ENCODE peak calls at places on chromosomes 12 and 14, in four cellular contexts. V is keratinocyte, U is K562, Z is endothelial cell of umbilical vein. L is an unnamed sample. For H3K9me1, the result is how much of the 10 kb centered on the place peaks cover.

GRCh38 chr12:24960222-24960855 is 11.4 kb upstream of the BCAT1 start:
- DNase-seq in V (no peak), U (peak), Z (peak), L (peak)

GRCh38 chr12:101877816-101878811 is 734 bp downstream of the DRAM1 start:
- DNase-seq in V (no peak), U (peak), Z (peak), L (no peak)

GRCh38 chr12:124524231-124524925 is 43.0 kb downstream of the NCOR2 start:
- DNase-seq in V (no peak), U (no peak), Z (peak), L (peak)

GRCh38 chr12:104929368-104929767 is 28.7 kb downstream of the SLC41A2 start:
- DNase-seq in V (no peak), U (no peak), Z (no peak), L (no peak)

GRCh38 chr14:83395321-83395720 is 1861.7 kb upstream of the SEL1L start:
- DNase-seq in V (no peak), U (no peak), Z (no peak), L (peak)

GRCh38 chr12:49792976-49793580 is 35.1 kb downstream of the NCKAP5L start:
- DNase-seq in V (no peak), U (peak), Z (no peak), L (no peak)

GRCh38 chr12:31470462-31470861 is 120.5 kb downstream of the DENND5B start:
- DNase-seq in V (no peak), U (no peak), Z (no peak), L (no peak)

GRCh38 chr12:120125792-120126634 is 9.5 kb upstream of the RAB35 start:
- DNase-seq in V (no peak), U (no peak), Z (no peak), L (peak)

GRCh38 chr12:34287437-34287836 is 265.1 kb downstream of the ALG10 start:
- DNase-seq in V (no peak), U (no peak), Z (no peak), L (no peak)

GRCh38 chr12:63317447-63317846 is 166.4 kb upstream of the AVPR1A start:
- DNase-seq in V (no peak), U (no peak), Z (no peak), L (no peak)

GRCh38 chr12:98416845-98417244 is 98.5 kb upstream of the TMPO start:
- DNase-seq in V (no peak), U (no peak), Z (peak), L (peak)

GRCh38 chr14:91149462-91149861 is 35.6 kb downstream of the DGLUCY start:
- DNase-seq in V (peak), U (peak), Z (peak), L (peak)

GRCh38 chr12:65825573-65826512 is 1.6 kb downstream of the HMGA2 start:
- DNase-seq in V (no peak), U (no peak), Z (peak), L (peak)
- H3K9me1 ChIP-seq in V (under half), U (under half), Z (under half), L (under half)

GRCh38 chr14:105534586-105534985 is 8.2 kb downstream of the TMEM121 start:
- DNase-seq in V (no peak), U (no peak), Z (no peak), L (no peak)
- H3K9me1 ChIP-seq in V (under half), U (under half), Z (under half), L (under half)

GRCh38 chr12:64716839-64717455 is 42.3 kb downstream of the GNS start:
- DNase-seq in V (no peak), U (no peak), Z (no peak), L (no peak)

GRCh38 chr12:64716373-64716772 is 42.8 kb downstream of the GNS start:
- DNase-seq in V (no peak), U (no peak), Z (no peak), L (no peak)

GRCh38 chr12:64713372-64713771 is 45.8 kb downstream of the GNS start:
- DNase-seq in V (no peak), U (no peak), Z (no peak), L (no peak)

GRCh38 chr12:64718649-64719048 is 40.6 kb downstream of the GNS start:
- DNase-seq in V (no peak), U (no peak), Z (no peak), L (no peak)

DNA sequence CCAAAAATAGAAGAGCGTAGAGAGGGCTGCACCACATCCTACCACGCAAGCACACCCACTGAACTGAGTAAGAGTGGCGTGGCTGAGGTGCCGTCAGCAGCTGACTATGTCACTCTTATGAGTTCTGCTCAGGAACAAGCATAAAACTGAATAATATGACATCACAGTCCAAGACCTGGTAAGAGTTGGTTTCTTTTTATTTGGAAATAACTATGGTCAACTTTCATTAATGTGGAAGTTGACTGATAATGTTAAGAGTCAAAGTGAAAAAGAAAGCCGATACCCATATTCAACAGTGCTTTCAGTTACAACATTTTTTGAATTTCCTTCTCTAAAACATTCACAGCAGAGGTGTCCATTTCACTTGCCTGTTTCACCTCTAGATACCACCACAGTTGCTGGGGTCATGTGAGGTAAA is 44.6 kb downstream of the GNS start:
- DNase-seq in V (no peak), U (no peak), Z (no peak), L (no peak)
- H3K9me1 ChIP-seq in V (under half), U (under half), Z (under half), L (under half)

GRCh38 chr14:63624203-63624602 is 17.5 kb downstream of the WDR89 start:
- DNase-seq in V (no peak), U (no peak), Z (no peak), L (no peak)
- H3K9me1 ChIP-seq in V (under half), U (under half), Z (under half), L (under half)

GRCh38 chr12:16880864-16881285 is 274.9 kb upstream of the LMO3 start:
- DNase-seq in V (no peak), U (no peak), Z (no peak), L (no peak)
- H3K9me1 ChIP-seq in V (under half), U (under half), Z (under half), L (under half)

GRCh38 chr14:89983375-89983774 is 27.6 kb downstream of the TDP1 start:
- DNase-seq in V (no peak), U (no peak), Z (no peak), L (no peak)
- H3K9me1 ChIP-seq in V (under half), U (under half), Z (under half), L (under half)

DNA sequence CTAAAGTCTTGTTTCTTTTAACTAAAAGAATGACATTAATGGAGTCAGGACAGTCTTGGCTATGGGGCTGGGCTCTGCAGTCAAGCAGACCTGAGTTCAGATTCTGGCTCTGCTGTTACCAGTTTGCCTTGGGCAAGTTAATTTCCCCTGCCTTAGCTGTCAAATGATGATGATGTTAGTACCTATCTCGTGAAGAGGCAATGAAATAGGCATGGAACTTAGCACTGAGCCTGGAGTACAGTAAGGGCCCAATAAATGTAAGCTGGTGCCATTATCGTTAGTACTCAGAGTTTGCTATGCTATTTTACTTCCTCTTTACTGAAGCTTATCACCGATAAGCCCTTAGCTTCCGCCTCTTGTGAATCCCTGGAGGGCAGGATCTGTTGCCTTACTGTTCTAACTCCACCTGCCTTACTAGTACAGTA is 8.5 kb downstream of the FBXW8 start:
- DNase-seq in V (no peak), U (peak), Z (no peak), L (no peak)
- H3K9me1 ChIP-seq in V (under half), U (under half), Z (under half), L (under half)

L was measured in IMR-90.